ENCODE peak calls at places on chromosomes 16 and 17, in ten cellular contexts. One of them, this sample, is unnamed.

GRCh38 chr17:2701161-2701995 is 10.2 kb downstream of the CLUH start:
- DNase-seq in progenitor cell of endocrine pancreas: no peak
- DNase-seq in cardiac muscle cell: no peak
- DNase-seq in AG04450: no peak
- DNase-seq in H7: peak
- DNase-seq in cortex of kidney: no peak
- DNase-seq in HT1080: no peak
- DNase-seq in HTR-8/SVneo: no peak
- DNase-seq in NCI-H1436: no peak
- DNase-seq in GM03348: no peak
- DNase-seq in this sample: no peak

GRCh38 chr17:13460646-13461045 is 141.1 kb downstream of the HS3ST3A1 start:
- DNase-seq in progenitor cell of endocrine pancreas: no peak
- DNase-seq in cardiac muscle cell: peak
- DNase-seq in AG04450: no peak
- DNase-seq in H7: no peak
- DNase-seq in cortex of kidney: no peak
- DNase-seq in HT1080: no peak
- DNase-seq in HTR-8/SVneo: no peak
- DNase-seq in NCI-H1436: no peak
- DNase-seq in GM03348: no peak
- DNase-seq in this sample: no peak

GRCh38 chr16:84661418-84662060 is 13.2 kb downstream of the KLHL36 start:
- DNase-seq in progenitor cell of endocrine pancreas: no peak
- DNase-seq in cardiac muscle cell: no peak
- DNase-seq in AG04450: no peak
- DNase-seq in H7: no peak
- DNase-seq in cortex of kidney: no peak
- DNase-seq in HT1080: no peak
- DNase-seq in HTR-8/SVneo: no peak
- DNase-seq in NCI-H1436: no peak
- DNase-seq in GM03348: no peak
- DNase-seq in this sample: no peak

GRCh38 chr16:1474047-1474446 is 781 bp downstream of the CLCN7 start:
- DNase-seq in progenitor cell of endocrine pancreas: no peak
- DNase-seq in cardiac muscle cell: peak
- DNase-seq in AG04450: no peak
- DNase-seq in H7: no peak
- DNase-seq in cortex of kidney: no peak
- DNase-seq in HT1080: no peak
- DNase-seq in HTR-8/SVneo: no peak
- DNase-seq in NCI-H1436: no peak
- DNase-seq in GM03348: peak
- DNase-seq in this sample: no peak

GRCh38 chr17:71188811-71189492 is 931.9 kb upstream of the SOX9 start:
- DNase-seq in progenitor cell of endocrine pancreas: no peak
- DNase-seq in cardiac muscle cell: peak
- DNase-seq in AG04450: peak
- DNase-seq in H7: no peak
- DNase-seq in cortex of kidney: no peak
- DNase-seq in HT1080: peak
- DNase-seq in HTR-8/SVneo: peak
- DNase-seq in NCI-H1436: no peak
- DNase-seq in GM03348: peak
- DNase-seq in this sample: no peak

GRCh38 chr17:82101301-82101715 is 3.3 kb upstream of the FASN start:
- DNase-seq in progenitor cell of endocrine pancreas: no peak
- DNase-seq in cardiac muscle cell: no peak
- DNase-seq in AG04450: no peak
- DNase-seq in H7: no peak
- DNase-seq in cortex of kidney: no peak
- DNase-seq in HT1080: no peak
- DNase-seq in HTR-8/SVneo: no peak
- DNase-seq in NCI-H1436: no peak
- DNase-seq in GM03348: no peak
- DNase-seq in this sample: no peak

GRCh38 chr17:28871056-28871579 is 16.3 kb downstream of the ERAL1 start:
- DNase-seq in progenitor cell of endocrine pancreas: no peak
- DNase-seq in cardiac muscle cell: no peak
- DNase-seq in AG04450: no peak
- DNase-seq in H7: no peak
- DNase-seq in cortex of kidney: no peak
- DNase-seq in HT1080: no peak
- DNase-seq in HTR-8/SVneo: no peak
- DNase-seq in NCI-H1436: no peak
- DNase-seq in GM03348: no peak
- DNase-seq in this sample: no peak

GRCh38 chr16:81940781-81941560 is 70.3 kb downstream of the SDR42E1 start:
- DNase-seq in progenitor cell of endocrine pancreas: no peak
- DNase-seq in cardiac muscle cell: peak
- DNase-seq in AG04450: peak
- DNase-seq in H7: no peak
- DNase-seq in cortex of kidney: no peak
- DNase-seq in HT1080: peak
- DNase-seq in HTR-8/SVneo: peak
- DNase-seq in NCI-H1436: peak
- DNase-seq in GM03348: peak
- DNase-seq in this sample: peak

GRCh38 chr17:57084361-57084801 is 665 bp upstream of the AKAP1 start:
- DNase-seq in progenitor cell of endocrine pancreas: no peak
- DNase-seq in cardiac muscle cell: no peak
- DNase-seq in AG04450: no peak
- DNase-seq in H7: no peak
- DNase-seq in cortex of kidney: no peak
- DNase-seq in HT1080: no peak
- DNase-seq in HTR-8/SVneo: peak
- DNase-seq in NCI-H1436: peak
- DNase-seq in GM03348: no peak
- DNase-seq in this sample: no peak

GRCh38 chr16:28316056-28316455 is 23.7 kb downstream of the SBK1 start:
- DNase-seq in progenitor cell of endocrine pancreas: no peak
- DNase-seq in cardiac muscle cell: no peak
- DNase-seq in AG04450: no peak
- DNase-seq in H7: no peak
- DNase-seq in cortex of kidney: no peak
- DNase-seq in HT1080: no peak
- DNase-seq in HTR-8/SVneo: no peak
- DNase-seq in NCI-H1436: no peak
- DNase-seq in GM03348: no peak
- DNase-seq in this sample: no peak

GRCh38 chr17:48915459-48916282 is 7.5 kb downstream of the UBE2Z start:
- DNase-seq in progenitor cell of endocrine pancreas: no peak
- DNase-seq in cardiac muscle cell: peak
- DNase-seq in AG04450: peak
- DNase-seq in H7: no peak
- DNase-seq in cortex of kidney: no peak
- DNase-seq in HT1080: peak
- DNase-seq in HTR-8/SVneo: peak
- DNase-seq in NCI-H1436: no peak
- DNase-seq in GM03348: peak
- DNase-seq in this sample: no peak

GRCh38 chr17:5014357-5014756 is 16.6 kb downstream of the KIF1C start:
- DNase-seq in progenitor cell of endocrine pancreas: no peak
- DNase-seq in cardiac muscle cell: no peak
- DNase-seq in AG04450: no peak
- DNase-seq in H7: no peak
- DNase-seq in cortex of kidney: no peak
- DNase-seq in HT1080: no peak
- DNase-seq in HTR-8/SVneo: no peak
- DNase-seq in NCI-H1436: no peak
- DNase-seq in GM03348: no peak
- DNase-seq in this sample: no peak

GRCh38 chr17:68600123-68600880 is 865 bp downstream of the FAM20A start:
- DNase-seq in progenitor cell of endocrine pancreas: peak
- DNase-seq in cardiac muscle cell: no peak
- DNase-seq in AG04450: no peak
- DNase-seq in H7: peak
- DNase-seq in cortex of kidney: no peak
- DNase-seq in HT1080: no peak
- DNase-seq in HTR-8/SVneo: no peak
- DNase-seq in NCI-H1436: peak
- DNase-seq in GM03348: peak
- DNase-seq in this sample: peak

GRCh38 chr17:5241861-5242671 is 7.4 kb upstream of the SCIMP start:
- DNase-seq in progenitor cell of endocrine pancreas: no peak
- DNase-seq in cardiac muscle cell: no peak
- DNase-seq in AG04450: no peak
- DNase-seq in H7: no peak
- DNase-seq in cortex of kidney: no peak
- DNase-seq in HT1080: no peak
- DNase-seq in HTR-8/SVneo: no peak
- DNase-seq in NCI-H1436: no peak
- DNase-seq in GM03348: no peak
- DNase-seq in this sample: no peak

GRCh38 chr17:74345433-74346241 is 16.0 kb downstream of the BTBD17 start:
- DNase-seq in progenitor cell of endocrine pancreas: no peak
- DNase-seq in cardiac muscle cell: no peak
- DNase-seq in AG04450: no peak
- DNase-seq in H7: no peak
- DNase-seq in cortex of kidney: no peak
- DNase-seq in HT1080: peak
- DNase-seq in HTR-8/SVneo: no peak
- DNase-seq in NCI-H1436: no peak
- DNase-seq in GM03348: no peak
- DNase-seq in this sample: no peak

GRCh38 chr16:26334218-26335111 is 642.7 kb downstream of the HS3ST4 start:
- DNase-seq in progenitor cell of endocrine pancreas: no peak
- DNase-seq in cardiac muscle cell: no peak
- DNase-seq in AG04450: no peak
- DNase-seq in H7: no peak
- DNase-seq in cortex of kidney: no peak
- DNase-seq in HT1080: no peak
- DNase-seq in HTR-8/SVneo: no peak
- DNase-seq in NCI-H1436: no peak
- DNase-seq in GM03348: no peak
- DNase-seq in this sample: no peak

GRCh38 chr17:28537219-28537610 is 15.2 kb downstream of the UNC119 start:
- DNase-seq in progenitor cell of endocrine pancreas: no peak
- DNase-seq in cardiac muscle cell: no peak
- DNase-seq in AG04450: no peak
- DNase-seq in H7: peak
- DNase-seq in cortex of kidney: no peak
- DNase-seq in HT1080: no peak
- DNase-seq in HTR-8/SVneo: no peak
- DNase-seq in NCI-H1436: no peak
- DNase-seq in GM03348: no peak
- DNase-seq in this sample: no peak

GRCh38 chr16:48136547-48137360 is 19.0 kb downstream of the ABCC12 start:
- DNase-seq in progenitor cell of endocrine pancreas: no peak
- DNase-seq in cardiac muscle cell: peak
- DNase-seq in AG04450: no peak
- DNase-seq in H7: no peak
- DNase-seq in cortex of kidney: no peak
- DNase-seq in HT1080: no peak
- DNase-seq in HTR-8/SVneo: no peak
- DNase-seq in NCI-H1436: no peak
- DNase-seq in GM03348: no peak
- DNase-seq in this sample: no peak

GRCh38 chr16:9681556-9681955 is 500.7 kb downstream of the GRIN2A start:
- DNase-seq in progenitor cell of endocrine pancreas: no peak
- DNase-seq in cardiac muscle cell: no peak
- DNase-seq in AG04450: no peak
- DNase-seq in H7: no peak
- DNase-seq in cortex of kidney: no peak
- DNase-seq in HT1080: no peak
- DNase-seq in HTR-8/SVneo: no peak
- DNase-seq in NCI-H1436: no peak
- DNase-seq in GM03348: no peak
- DNase-seq in this sample: no peak

GRCh38 chr16:66914541-66914940 is 4.1 kb downstream of the CDH16 start:
- DNase-seq in progenitor cell of endocrine pancreas: no peak
- DNase-seq in cardiac muscle cell: no peak
- DNase-seq in AG04450: no peak
- DNase-seq in H7: no peak
- DNase-seq in cortex of kidney: no peak
- DNase-seq in HT1080: no peak
- DNase-seq in HTR-8/SVneo: no peak
- DNase-seq in NCI-H1436: no peak
- DNase-seq in GM03348: no peak
- DNase-seq in this sample: no peak

GRCh38 chr16:62889097-62889496 is 852.9 kb upstream of the CDH8 start:
- DNase-seq in progenitor cell of endocrine pancreas: no peak
- DNase-seq in cardiac muscle cell: no peak
- DNase-seq in AG04450: no peak
- DNase-seq in H7: no peak
- DNase-seq in cortex of kidney: no peak
- DNase-seq in HT1080: no peak
- DNase-seq in HTR-8/SVneo: no peak
- DNase-seq in NCI-H1436: no peak
- DNase-seq in GM03348: no peak
- DNase-seq in this sample: no peak

GRCh38 chr17:77572065-77572601 is 386.4 kb upstream of the TNRC6C start:
- DNase-seq in progenitor cell of endocrine pancreas: no peak
- DNase-seq in cardiac muscle cell: no peak
- DNase-seq in AG04450: no peak
- DNase-seq in H7: peak
- DNase-seq in cortex of kidney: no peak
- DNase-seq in HT1080: no peak
- DNase-seq in HTR-8/SVneo: no peak
- DNase-seq in NCI-H1436: no peak
- DNase-seq in GM03348: no peak
- DNase-seq in this sample: no peak

GRCh38 chr16:14419817-14420216 is 210.2 kb downstream of the PARN start:
- DNase-seq in progenitor cell of endocrine pancreas: no peak
- DNase-seq in cardiac muscle cell: no peak
- DNase-seq in AG04450: no peak
- DNase-seq in H7: no peak
- DNase-seq in cortex of kidney: no peak
- DNase-seq in HT1080: no peak
- DNase-seq in HTR-8/SVneo: no peak
- DNase-seq in NCI-H1436: no peak
- DNase-seq in GM03348: no peak
- DNase-seq in this sample: no peak

GRCh38 chr16:56355786-56356275 is 69.5 kb downstream of the AMFR start:
- DNase-seq in progenitor cell of endocrine pancreas: no peak
- DNase-seq in cardiac muscle cell: peak
- DNase-seq in AG04450: no peak
- DNase-seq in H7: peak
- DNase-seq in cortex of kidney: no peak
- DNase-seq in HT1080: no peak
- DNase-seq in HTR-8/SVneo: no peak
- DNase-seq in NCI-H1436: no peak
- DNase-seq in GM03348: no peak
- DNase-seq in this sample: no peak

GRCh38 chr17:76569607-76570279 is 15.9 kb downstream of the ST6GALNAC2 start:
- DNase-seq in progenitor cell of endocrine pancreas: no peak
- DNase-seq in cardiac muscle cell: peak
- DNase-seq in AG04450: no peak
- DNase-seq in H7: peak
- DNase-seq in cortex of kidney: no peak
- DNase-seq in HT1080: no peak
- DNase-seq in HTR-8/SVneo: no peak
- DNase-seq in NCI-H1436: no peak
- DNase-seq in GM03348: no peak
- DNase-seq in this sample: no peak

GRCh38 chr17:54666559-54666958 is 234.1 kb upstream of the TOM1L1 start:
- DNase-seq in progenitor cell of endocrine pancreas: no peak
- DNase-seq in cardiac muscle cell: no peak
- DNase-seq in AG04450: no peak
- DNase-seq in H7: peak
- DNase-seq in cortex of kidney: no peak
- DNase-seq in HT1080: no peak
- DNase-seq in HTR-8/SVneo: no peak
- DNase-seq in NCI-H1436: no peak
- DNase-seq in GM03348: no peak
- DNase-seq in this sample: no peak

GRCh38 chr17:39669897-39670735 is 1.9 kb downstream of the PNMT start:
- DNase-seq in progenitor cell of endocrine pancreas: no peak
- DNase-seq in cardiac muscle cell: no peak
- DNase-seq in AG04450: no peak
- DNase-seq in H7: no peak
- DNase-seq in cortex of kidney: no peak
- DNase-seq in HT1080: no peak
- DNase-seq in HTR-8/SVneo: no peak
- DNase-seq in NCI-H1436: no peak
- DNase-seq in GM03348: no peak
- DNase-seq in this sample: no peak

GRCh38 chr17:41492771-41493170 is 3.1 kb upstream of the KRT36 start:
- DNase-seq in progenitor cell of endocrine pancreas: no peak
- DNase-seq in cardiac muscle cell: peak
- DNase-seq in AG04450: no peak
- DNase-seq in H7: no peak
- DNase-seq in cortex of kidney: no peak
- DNase-seq in HT1080: peak
- DNase-seq in HTR-8/SVneo: no peak
- DNase-seq in NCI-H1436: peak
- DNase-seq in GM03348: no peak
- DNase-seq in this sample: peak